ENCODE peak calls at places on chromosomes 7 and 10, in nine cellular contexts. Y is HT1080, G is neuronal stem cell, X is EL, Q is GM12865, U is hypothalamus, E is iris pigment epithelial cell, R is mucosa of gallbladder, C is AG20443. F is an unnamed sample.

GRCh38 chr7:3232228-3232627 is 68.8 kb upstream of the SDK1 start:
- DNase-seq in U (no peak), C (no peak), G (no peak), Q (no peak), X (no peak), R (no peak), Y (no peak), E (no peak), F (no peak)

GRCh38 chr7:74542558-74543117 is 88.9 kb downstream of the GTF2IRD1 start:
- DNase-seq in Y (no peak), Q (no peak), G (no peak), X (no peak), C (no peak), U (no peak), R (no peak), E (no peak), F (no peak)

GRCh38 chr10:102799691-102800435 is 37.4 kb downstream of the CYP17A1 start:
- DNase-seq in G (no peak), E (peak), Y (no peak), Q (no peak), U (no peak), C (no peak), R (no peak), X (no peak), F (no peak)

GRCh38 chr7:40826419-40827216 is 691.8 kb downstream of the SUGCT start:
- DNase-seq in R (no peak), G (peak), X (peak), U (no peak), Q (no peak), E (peak), Y (no peak), C (peak), F (no peak)

GRCh38 chr7:91165846-91166230 is 98.4 kb upstream of the FZD1 start:
- DNase-seq in R (no peak), Y (no peak), Q (no peak), X (peak), E (peak), U (no peak), C (no peak), G (no peak), F (no peak)

GRCh38 chr7:140304071-140304799 is 94.1 kb downstream of the SLC37A3 start:
- DNase-seq in E (peak), C (peak), G (no peak), Y (peak), R (no peak), Q (peak), U (no peak), X (no peak), F (no peak)

GRCh38 chr7:80876894-80877414 is 41.9 kb downstream of the SEMA3C start:
- DNase-seq in G (no peak), X (peak), R (no peak), U (no peak), Y (peak), Q (no peak), C (peak), E (peak), F (peak)

GRCh38 chr10:132333386-132333785 is 1.4 kb downstream of the LRRC27 start:
- DNase-seq in Y (no peak), Q (no peak), U (no peak), E (no peak), C (no peak), X (no peak), G (no peak), R (no peak), F (no peak)

GRCh38 chr10:87634311-87634710 is 25.4 kb upstream of the PAPSS2 start:
- DNase-seq in X (peak), Q (no peak), U (no peak), R (no peak), G (no peak), C (no peak), Y (peak), E (peak), F (no peak)

GRCh38 chr7:57789130-57789529 is 339.2 kb downstream of the ZNF716 start:
- DNase-seq in E (no peak), Q (no peak), X (no peak), R (no peak), Y (no peak), C (no peak), G (no peak), U (no peak), F (no peak)

GRCh38 chr7:45657890-45658715 is 83.9 kb downstream of the ADCY1 start:
- DNase-seq in U (no peak), Q (no peak), G (no peak), Y (no peak), E (no peak), C (no peak), X (no peak), R (no peak), F (no peak)

GRCh38 chr7:90165724-90166123 is 11.5 kb downstream of the STEAP1 start:
- DNase-seq in E (no peak), R (peak), U (no peak), Q (no peak), C (no peak), G (no peak), X (no peak), Y (no peak), F (no peak)

GRCh38 chr10:69409176-69409495 is 7.6 kb downstream of the TACR2 start:
- DNase-seq in G (no peak), R (no peak), Y (no peak), Q (no peak), X (no peak), U (no peak), C (no peak), E (no peak), F (no peak)

GRCh38 chr7:93923291-93923690 is 1.8 kb downstream of the GNG11 start:
- DNase-seq in G (no peak), U (no peak), R (no peak), X (peak), Y (no peak), Q (no peak), C (no peak), E (peak), F (no peak)

GRCh38 chr7:139522830-139523198 is 671 bp upstream of the CLEC2L start:
- DNase-seq in E (no peak), X (no peak), Y (no peak), U (no peak), R (no peak), G (no peak), C (no peak), Q (no peak), F (no peak)

GRCh38 chr7:36185732-36186131 is 32.7 kb downstream of the EEPD1 start:
- DNase-seq in U (no peak), R (no peak), G (no peak), Y (no peak), E (peak), C (no peak), Q (no peak), X (no peak), F (peak)

GRCh38 chr10:112215342-112215774 is 31.8 kb upstream of the GPAM start:
- DNase-seq in Y (no peak), R (peak), Q (no peak), X (no peak), C (no peak), U (no peak), E (peak), G (no peak), F (peak)

GRCh38 chr10:6145414-6145978 is 56.7 kb downstream of the RBM17 start:
- DNase-seq in G (no peak), U (no peak), E (no peak), X (no peak), R (no peak), Y (no peak), C (no peak), Q (no peak), F (peak)

GRCh38 chr7:84191842-84192241 is 2.7 kb downstream of the SEMA3A start:
- DNase-seq in U (no peak), Y (no peak), E (peak), X (peak), R (no peak), C (no peak), Q (no peak), G (no peak), F (no peak)